ENCODE peak calls at places on chromosomes 1 and 21, in eight cellular contexts. A is pancreas; L is A549; V is BJ; B is kidney epithelial cell; G is CD8-positive, alpha-beta T cell; U is suprapubic skin; H is neural progenitor cell. J is an unnamed sample.

GRCh38 chr1:175133693-175134435 is 58.7 kb downstream of the KIAA0040 start:
- DNase-seq in A (no peak), L (no peak), V (no peak), B (no peak), G (no peak), U (no peak), H (no peak), J (no peak)

GRCh38 chr1:89808429-89809117 is 12.3 kb upstream of the LRRC8D start:
- DNase-seq in A (no peak), L (no peak), V (no peak), B (no peak), G (no peak), U (no peak), H (peak), J (peak)

GRCh38 chr1:64536217-64536835 is 66.4 kb downstream of the CACHD1 start:
- DNase-seq in A (peak), L (no peak), V (no peak), B (no peak), G (no peak), U (no peak), H (no peak), J (no peak)

GRCh38 chr1:212669600-212669999 is 30.0 kb downstream of the BATF3 start:
- DNase-seq in A (no peak), L (no peak), V (no peak), B (no peak), G (no peak), U (no peak), H (no peak), J (no peak)

GRCh38 chr1:222880586-222880985 is 65.7 kb downstream of the DISP1 start:
- DNase-seq in A (no peak), L (no peak), V (no peak), B (peak), G (peak), U (no peak), H (no peak), J (peak)

GRCh38 chr1:245896258-245896657 is 610.8 kb downstream of the SMYD3 start:
- DNase-seq in A (no peak), L (no peak), V (no peak), B (no peak), G (no peak), U (no peak), H (no peak), J (no peak)

GRCh38 chr21:38777521-38777920 is 28.2 kb upstream of the ETS2 start:
- DNase-seq in A (no peak), L (no peak), V (no peak), B (no peak), G (no peak), U (no peak), H (no peak), J (no peak)

GRCh38 chr1:39130297-39130696 is 74.2 kb upstream of the MACF1 start:
- DNase-seq in A (no peak), L (no peak), V (no peak), B (peak), G (no peak), U (no peak), H (no peak), J (peak)

GRCh38 chr1:75124510-75124909 is 9.7 kb upstream of the LHX8 start:
- DNase-seq in A (no peak), L (no peak), V (no peak), B (no peak), G (no peak), U (no peak), H (no peak), J (no peak)

GRCh38 chr1:114023377-114023776 is 44.1 kb downstream of the OLFML3 start:
- DNase-seq in A (no peak), L (no peak), V (no peak), B (no peak), G (no peak), U (no peak), H (peak), J (no peak)

GRCh38 chr21:31397515-31397926 is 53.5 kb upstream of the TIAM1 start:
- DNase-seq in A (no peak), L (no peak), V (no peak), B (no peak), G (no peak), U (no peak), H (no peak), J (no peak)

GRCh38 chr1:60281360-60281932 is 207.9 kb upstream of the C1orf87 start:
- DNase-seq in A (peak), L (peak), V (no peak), B (peak), G (no peak), U (peak), H (peak), J (peak)

GRCh38 chr1:51247499-51247898 is 11.4 kb downstream of the RNF11 start:
- DNase-seq in A (no peak), L (no peak), V (no peak), B (no peak), G (no peak), U (no peak), H (no peak), J (no peak)

GRCh38 chr1:158930504-158930903 is 848 bp upstream of the PYHIN1 start:
- DNase-seq in A (no peak), L (no peak), V (no peak), B (no peak), G (peak), U (no peak), H (no peak), J (no peak)

GRCh38 chr1:5565726-5566125 is 426.5 kb downstream of the NPHP4 start:
- DNase-seq in A (no peak), L (no peak), V (no peak), B (no peak), G (no peak), U (no peak), H (no peak), J (no peak)

GRCh38 chr1:202163281-202164270 is 3.2 kb upstream of the PTPN7 start:
- DNase-seq in A (no peak), L (no peak), V (no peak), B (no peak), G (no peak), U (no peak), H (no peak), J (no peak)

GRCh38 chr1:160205974-160206369 is 788 bp downstream of the PEA15 start:
- DNase-seq in A (peak), L (peak), V (no peak), B (peak), G (peak), U (peak), H (peak), J (peak)

GRCh38 chr1:16155537-16156410 is at the start of gene EPHA2:
- DNase-seq in A (peak), L (peak), V (no peak), B (no peak), G (no peak), U (peak), H (peak), J (peak)

GRCh38 chr1:221184131-221184794 is 305.0 kb downstream of the HLX start:
- DNase-seq in A (no peak), L (no peak), V (no peak), B (no peak), G (no peak), U (no peak), H (no peak), J (no peak)

GRCh38 chr21:16241021-16241420 is 511.2 kb downstream of the USP25 start:
- DNase-seq in A (no peak), L (no peak), V (no peak), B (no peak), G (no peak), U (no peak), H (no peak), J (no peak)

GRCh38 chr1:2948001-2948750 is 73.1 kb upstream of the ACTRT2 start:
- DNase-seq in A (no peak), L (no peak), V (no peak), B (no peak), G (no peak), U (no peak), H (no peak), J (no peak)

GRCh38 chr1:50421366-50421748 is 1.9 kb downstream of the DMRTA2 start:
- DNase-seq in A (no peak), L (no peak), V (no peak), B (no peak), G (no peak), U (no peak), H (no peak), J (no peak)

GRCh38 chr1:16385659-16386453 is 18.8 kb downstream of the SZRD1 start:
- DNase-seq in A (no peak), L (no peak), V (no peak), B (no peak), G (no peak), U (no peak), H (no peak), J (no peak)

GRCh38 chr1:198174297-198174696 is 17.5 kb downstream of the NEK7 start:
- DNase-seq in A (no peak), L (no peak), V (no peak), B (no peak), G (no peak), U (no peak), H (no peak), J (no peak)

GRCh38 chr1:180151508-180151907 is 3.2 kb upstream of the QSOX1 start:
- DNase-seq in A (no peak), L (peak), V (peak), B (no peak), G (no peak), U (no peak), H (no peak), J (peak)

GRCh38 chr21:21200103-21200938 is 202.1 kb downstream of the NCAM2 start:
- DNase-seq in A (no peak), L (no peak), V (peak), B (peak), G (no peak), U (peak), H (no peak), J (peak)

GRCh38 chr1:117127840-117128239 is 6.3 kb upstream of the TRIM45 start:
- DNase-seq in A (no peak), L (no peak), V (no peak), B (no peak), G (no peak), U (no peak), H (no peak), J (peak)

GRCh38 chr1:214438059-214438458 is 113.3 kb downstream of the PTPN14 start:
- DNase-seq in A (no peak), L (no peak), V (no peak), B (no peak), G (no peak), U (no peak), H (no peak), J (no peak)

DNA sequence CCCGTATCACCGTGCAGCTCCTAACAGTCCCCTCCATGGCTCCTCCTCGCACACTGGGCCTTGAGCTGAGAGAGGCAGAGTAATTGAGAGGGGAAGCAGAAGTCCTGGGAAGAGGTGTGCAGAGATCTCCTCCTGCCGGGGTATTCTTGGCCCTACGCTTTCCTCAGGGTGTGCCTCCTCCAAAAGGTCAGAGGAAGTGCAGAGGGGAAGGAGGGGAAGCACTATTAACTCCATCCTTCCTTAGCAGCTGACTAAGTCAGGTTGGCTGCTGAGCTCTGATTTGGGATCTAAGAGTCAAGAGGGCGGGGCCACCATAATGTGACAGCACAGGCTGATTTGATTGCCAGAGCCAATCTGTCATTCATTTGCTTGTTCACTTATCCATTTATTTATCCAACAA is 12.3 kb downstream of the ATP2B4 start:
- DNase-seq in A (no peak), L (no peak), V (no peak), B (no peak), G (no peak), U (peak), H (no peak), J (no peak)
- TF ChIP-seq CTCF in A (no peak), L (no peak), V (no peak), B (no peak), G (no peak), U (no peak), H (no peak), J (no peak)

DNA sequence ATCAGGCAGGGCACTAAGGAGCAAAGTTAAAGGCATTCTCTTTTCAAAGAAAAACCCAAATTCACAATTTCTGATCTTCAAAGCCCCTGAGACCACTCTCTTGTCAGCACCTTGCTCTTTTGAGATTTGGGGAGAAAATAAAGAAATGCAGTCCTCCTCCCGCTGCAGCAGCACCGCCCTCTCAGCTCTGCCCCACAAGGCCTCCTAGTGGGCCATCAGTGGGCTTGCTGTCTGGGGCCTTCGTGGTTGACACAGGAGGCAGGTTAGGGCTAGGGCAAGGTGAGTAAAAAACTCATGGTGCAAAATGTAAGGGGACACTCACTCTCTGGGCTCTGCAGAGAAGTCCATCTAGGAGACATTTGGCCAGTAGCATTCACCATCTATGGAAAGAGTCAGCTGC is 67.4 kb upstream of the CTTNBP2NL start:
- DNase-seq in A (no peak), L (no peak), V (no peak), B (no peak), G (no peak), U (no peak), H (no peak), J (no peak)
- H3K4me3 ChIP-seq in A (no peak), L (no peak), V (no peak), B (no peak), G (no peak), U (no peak), H (no peak), J (no peak)

GRCh38 chr1:46021046-46021822 is 111.2 kb downstream of the PIK3R3 start:
- DNase-seq in A (no peak), L (no peak), V (no peak), B (no peak), G (no peak), U (no peak), H (no peak), J (no peak)
- TF ChIP-seq CTCF in A (no peak), L (no peak), V (no peak), B (no peak), G (no peak), U (no peak), H (no peak), J (no peak)

GRCh38 chr1:241751524-241751923 is 96.5 kb upstream of the EXO1 start:
- DNase-seq in A (no peak), L (no peak), V (no peak), B (no peak), G (no peak), U (no peak), H (no peak), J (no peak)
- H3K4me3 ChIP-seq in A (no peak), L (no peak), V (no peak), B (no peak), G (no peak), U (no peak), H (no peak), J (no peak)

GRCh38 chr1:83761977-83762376 is 237.0 kb downstream of the TTLL7 start:
- DNase-seq in A (no peak), L (no peak), V (no peak), B (no peak), G (no peak), U (no peak), H (no peak), J (no peak)

GRCh38 chr1:83763281-83764095 is 235.4 kb downstream of the TTLL7 start:
- DNase-seq in A (no peak), L (no peak), V (no peak), B (no peak), G (no peak), U (no peak), H (no peak), J (no peak)

GRCh38 chr1:83762419-83762818 is 236.5 kb downstream of the TTLL7 start:
- DNase-seq in A (no peak), L (no peak), V (no peak), B (no peak), G (no peak), U (no peak), H (no peak), J (no peak)

GRCh38 chr1:83760211-83760978 is 238.5 kb downstream of the TTLL7 start:
- DNase-seq in A (no peak), L (no peak), V (no peak), B (no peak), G (no peak), U (no peak), H (no peak), J (no peak)

DNA sequence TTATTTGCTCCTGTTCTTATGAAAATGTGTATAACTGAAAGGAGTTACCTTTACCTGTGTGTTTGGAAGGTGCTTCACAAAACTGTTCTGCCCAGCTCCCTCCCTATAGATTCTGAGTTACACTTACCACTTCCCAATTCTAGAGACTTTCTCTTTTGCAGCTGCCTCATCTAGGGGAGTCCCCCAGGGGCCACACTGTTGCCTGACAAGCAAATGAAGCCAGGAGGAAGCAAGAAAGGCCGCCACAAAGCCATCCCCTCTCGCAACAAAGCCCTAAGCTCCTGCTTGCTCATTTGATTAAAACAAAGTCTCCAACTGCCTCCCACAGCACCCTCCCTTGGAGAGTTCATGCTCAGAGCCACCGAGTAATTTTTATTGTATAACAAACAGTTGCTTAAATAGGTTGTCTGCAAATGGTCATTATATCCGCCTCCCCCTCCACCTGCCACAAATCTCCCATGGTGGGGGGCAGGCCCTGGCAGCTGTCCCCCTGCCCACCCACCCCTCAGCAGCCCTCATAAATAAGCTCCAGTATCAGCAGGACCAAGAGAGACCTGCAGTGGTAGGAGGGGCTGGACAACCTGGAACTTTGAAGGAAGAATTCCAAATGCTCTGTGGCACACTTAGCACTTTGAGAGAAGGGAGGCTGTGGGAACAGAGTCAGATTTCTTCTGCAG is 237.7 kb downstream of the TTLL7 start:
- DNase-seq in A (no peak), L (no peak), V (no peak), B (no peak), G (no peak), U (no peak), H (peak), J (no peak)
- TF ChIP-seq CTCF in A (no peak), L (no peak), V (no peak), B (no peak), G (no peak), U (no peak), H (no peak), J (no peak)

DNA sequence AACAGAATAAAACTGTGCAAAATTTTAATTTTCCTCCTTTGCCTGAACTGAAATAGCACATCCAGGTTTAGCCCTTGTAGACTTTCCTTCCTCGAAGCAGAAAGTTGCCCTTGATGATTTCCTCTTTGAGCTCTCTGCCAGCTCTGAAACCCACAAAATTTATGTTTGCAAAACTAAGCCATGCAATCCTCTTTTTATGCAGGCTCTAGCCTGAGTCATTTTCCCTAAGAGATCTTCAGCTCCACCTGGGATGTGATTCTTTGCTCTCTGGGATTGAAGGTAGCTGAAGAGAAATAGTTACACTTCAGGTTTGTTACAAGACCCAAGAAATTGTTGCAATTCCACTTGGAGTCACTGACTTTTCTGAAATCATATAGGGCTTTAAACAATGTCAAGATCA is 1.4 kb upstream of the F3 start:
- DNase-seq in A (no peak), L (no peak), V (no peak), B (no peak), G (no peak), U (no peak), H (no peak), J (peak)
- H3K4me3 ChIP-seq in A (peak), L (no peak), V (peak), B (no peak), G (no peak), U (peak), H (no peak), J (peak)

GRCh38 chr1:150972417-150972940 is 2.2 kb downstream of the CERS2 start:
- DNase-seq in A (no peak), L (no peak), V (no peak), B (no peak), G (no peak), U (no peak), H (no peak), J (no peak)

GRCh38 chr1:150973826-150974579 is 632 bp downstream of the CERS2 start:
- DNase-seq in A (peak), L (no peak), V (no peak), B (no peak), G (peak), U (peak), H (peak), J (peak)

GRCh38 chr1:150970818-150971582 is 3.6 kb downstream of the CERS2 start:
- DNase-seq in A (peak), L (no peak), V (no peak), B (no peak), G (no peak), U (peak), H (peak), J (peak)

GRCh38 chr1:150973258-150973825 is 1.3 kb downstream of the CERS2 start:
- DNase-seq in A (peak), L (no peak), V (no peak), B (no peak), G (peak), U (no peak), H (peak), J (no peak)

GRCh38 chr1:150971583-150972416 is 2.8 kb downstream of the CERS2 start:
- DNase-seq in A (peak), L (no peak), V (no peak), B (no peak), G (no peak), U (no peak), H (peak), J (no peak)
- TF ChIP-seq CTCF in A (no peak), L (no peak), V (peak), B (no peak), G (peak), U (no peak), H (no peak), J (no peak)